ENCODE peak calls at places on chromosomes 2 and 18, in seven cellular contexts. C, G, A, N, M, J and I are unnamed samples.

GRCh38 chr2:80292474-80292873 is 12.1 kb downstream of the LRRTM1 start:
- DNase-seq in C (no peak), G (no peak), A (no peak), N (no peak), M (no peak), J (no peak), I (no peak)

GRCh38 chr2:217711236-217711635 is 291.6 kb downstream of the TNS1 start:
- DNase-seq in C (no peak), G (no peak), A (no peak), N (no peak), M (no peak), J (peak), I (no peak)

GRCh38 chr18:55781481-55781957 is 193.5 kb upstream of the TCF4 start:
- DNase-seq in C (peak), G (no peak), A (peak), N (no peak), M (no peak), J (peak), I (peak)

GRCh38 chr2:21854938-21855337 is 731.2 kb downstream of the TDRD15 start:
- DNase-seq in C (no peak), G (no peak), A (no peak), N (no peak), M (no peak), J (no peak), I (no peak)

GRCh38 chr2:70043252-70043875 is 43.9 kb upstream of the PCBP1 start:
- DNase-seq in C (no peak), G (no peak), A (no peak), N (no peak), M (peak), J (no peak), I (no peak)

GRCh38 chr2:98607741-98608117 is 583 bp downstream of the COA5 start:
- DNase-seq in C (no peak), G (no peak), A (no peak), N (peak), M (no peak), J (peak), I (no peak)

GRCh38 chr2:42925742-42926437 is 133.5 kb upstream of the HAAO start:
- DNase-seq in C (no peak), G (no peak), A (no peak), N (no peak), M (no peak), J (no peak), I (no peak)

GRCh38 chr18:43271593-43272432 is 5.5 kb downstream of the SYT4 start:
- DNase-seq in C (no peak), G (no peak), A (peak), N (peak), M (peak), J (peak), I (peak)

GRCh38 chr2:102294802-102295489 is 16.4 kb upstream of the IL1RL1 start:
- DNase-seq in C (no peak), G (no peak), A (no peak), N (no peak), M (no peak), J (peak), I (no peak)

GRCh38 chr18:50099725-50100414 is 95.1 kb downstream of the MYO5B start:
- DNase-seq in C (no peak), G (no peak), A (no peak), N (peak), M (no peak), J (peak), I (no peak)

GRCh38 chr2:144481666-144482065 is 38.3 kb downstream of the ZEB2 start:
- DNase-seq in C (no peak), G (no peak), A (no peak), N (no peak), M (no peak), J (peak), I (no peak)

GRCh38 chr18:58993260-58993659 is 128.6 kb downstream of the ZNF532 start:
- DNase-seq in C (no peak), G (no peak), A (no peak), N (peak), M (no peak), J (peak), I (no peak)

GRCh38 chr2:181258761-181259160 is 198.4 kb upstream of the ITGA4 start:
- DNase-seq in C (no peak), G (no peak), A (no peak), N (peak), M (no peak), J (peak), I (no peak)

GRCh38 chr2:160242863-160243552 is 42.9 kb upstream of the ITGB6 start:
- DNase-seq in C (no peak), G (no peak), A (no peak), N (no peak), M (no peak), J (no peak), I (no peak)

GRCh38 chr2:166042768-166043390 is 84.9 kb downstream of the SCN1A start:
- DNase-seq in C (no peak), G (no peak), A (no peak), N (peak), M (no peak), J (no peak), I (no peak)

GRCh38 chr2:33275689-33276444 is 200.6 kb upstream of the RASGRP3 start:
- DNase-seq in C (no peak), G (no peak), A (peak), N (peak), M (peak), J (peak), I (no peak)

GRCh38 chr2:46380038-46380940 is 83.1 kb downstream of the EPAS1 start:
- DNase-seq in C (no peak), G (no peak), A (no peak), N (no peak), M (no peak), J (no peak), I (no peak)

GRCh38 chr2:54967759-54968365 is 82.4 kb downstream of the RTN4 start:
- DNase-seq in C (no peak), G (no peak), A (no peak), N (no peak), M (no peak), J (no peak), I (no peak)

GRCh38 chr2:224850081-224850480 is 133.9 kb upstream of the CCDC195 start:
- DNase-seq in C (no peak), G (no peak), A (no peak), N (no peak), M (no peak), J (no peak), I (no peak)

GRCh38 chr2:112474844-112475486 is 7.0 kb upstream of the TTL start:
- DNase-seq in C (no peak), G (no peak), A (no peak), N (no peak), M (no peak), J (no peak), I (no peak)

GRCh38 chr2:33529771-33530481 is 53.5 kb downstream of the RASGRP3 start:
- DNase-seq in C (no peak), G (no peak), A (no peak), N (peak), M (no peak), J (peak), I (peak)

GRCh38 chr2:234191819-234192407 is 141.4 kb downstream of the SPP2 start:
- DNase-seq in C (no peak), G (no peak), A (no peak), N (no peak), M (no peak), J (peak), I (peak)

GRCh38 chr2:26993768-26994167 is 23.3 kb downstream of the MAPRE3 start:
- DNase-seq in C (no peak), G (no peak), A (no peak), N (no peak), M (no peak), J (no peak), I (no peak)

GRCh38 chr2:96760986-96761832 is 507 bp downstream of the CNNM4 start:
- DNase-seq in C (no peak), G (peak), A (no peak), N (no peak), M (no peak), J (peak), I (peak)

GRCh38 chr2:232260075-232260474 is 118.5 kb upstream of the ALPP start:
- DNase-seq in C (no peak), G (no peak), A (no peak), N (peak), M (no peak), J (peak), I (no peak)

GRCh38 chr18:75206637-75207297 is 2.2 kb downstream of the PTGR3 start:
- DNase-seq in C (no peak), G (no peak), A (no peak), N (no peak), M (no peak), J (no peak), I (peak)

GRCh38 chr18:79609021-79609461 is 70.6 kb upstream of the CTDP1 start:
- DNase-seq in C (no peak), G (peak), A (no peak), N (no peak), M (no peak), J (no peak), I (no peak)

GRCh38 chr2:43898134-43898957 is 59.6 kb downstream of the ABCG8 start:
- DNase-seq in C (peak), G (no peak), A (peak), N (no peak), M (no peak), J (no peak), I (peak)

GRCh38 chr18:58438161-58438983 is 190.5 kb downstream of the ALPK2 start:
- DNase-seq in C (no peak), G (no peak), A (no peak), N (no peak), M (no peak), J (peak), I (no peak)

GRCh38 chr18:79940814-79941472 is 10.5 kb downstream of the SLC66A2 start:
- DNase-seq in C (no peak), G (peak), A (no peak), N (no peak), M (no peak), J (no peak), I (no peak)

GRCh38 chr18:22166070-22166972 is 3.1 kb upstream of the GATA6 start:
- DNase-seq in C (no peak), G (peak), A (peak), N (no peak), M (no peak), J (no peak), I (peak)

GRCh38 chr2:176561706-176562105 is 292.5 kb downstream of the MTX2 start:
- DNase-seq in C (no peak), G (no peak), A (no peak), N (no peak), M (no peak), J (peak), I (peak)

GRCh38 chr2:165203689-165204559 is at the start of gene SCN3A:
- DNase-seq in C (peak), G (no peak), A (peak), N (peak), M (no peak), J (peak), I (peak)